ENCODE peak calls at places on chromosomes 16 and 17, in five cellular contexts. K is GM12878, Y is endothelial cell of umbilical vein, O is body of pancreas, M is ovary. Q is an unnamed sample.

GRCh38 chr17:54860617-54861468 is 39.8 kb upstream of the TOM1L1 start:
- DNase-seq in O (no peak), Y (no peak), M (no peak), K (no peak), Q (no peak)

GRCh38 chr16:23974223-23974622 is 138.4 kb downstream of the PRKCB start:
- DNase-seq in Y (no peak), M (no peak), O (no peak), K (no peak), Q (no peak)

GRCh38 chr16:89052824-89053724 is 40.6 kb upstream of the ACSF3 start:
- DNase-seq in Y (no peak), O (no peak), M (no peak), K (no peak), Q (no peak)

GRCh38 chr17:74566132-74566753 is 1.1 kb downstream of the CD300H start:
- DNase-seq in K (no peak), O (peak; percentile 40), M (no peak), Y (peak; percentile 5), Q (no peak)

GRCh38 chr17:14827394-14827793 is 437.7 kb downstream of the PMP22 start:
- DNase-seq in Y (no peak), K (no peak), M (no peak), O (no peak), Q (no peak)

GRCh38 chr17:8818047-8818446 is 18.9 kb upstream of the MFSD6L start:
- DNase-seq in Y (no peak), K (no peak), O (no peak), M (no peak), Q (no peak)

GRCh38 chr16:89574681-89575246 is 794 bp upstream of the CPNE7 start:
- DNase-seq in O (peak; percentile 51), Y (peak; percentile 63), K (no peak), M (no peak), Q (no peak)

GRCh38 chr17:50212121-50212843 is 10.9 kb upstream of the COL1A1 start:
- DNase-seq in O (no peak), M (peak; percentile 73), K (no peak), Y (no peak), Q (peak; percentile 96)

DNA sequence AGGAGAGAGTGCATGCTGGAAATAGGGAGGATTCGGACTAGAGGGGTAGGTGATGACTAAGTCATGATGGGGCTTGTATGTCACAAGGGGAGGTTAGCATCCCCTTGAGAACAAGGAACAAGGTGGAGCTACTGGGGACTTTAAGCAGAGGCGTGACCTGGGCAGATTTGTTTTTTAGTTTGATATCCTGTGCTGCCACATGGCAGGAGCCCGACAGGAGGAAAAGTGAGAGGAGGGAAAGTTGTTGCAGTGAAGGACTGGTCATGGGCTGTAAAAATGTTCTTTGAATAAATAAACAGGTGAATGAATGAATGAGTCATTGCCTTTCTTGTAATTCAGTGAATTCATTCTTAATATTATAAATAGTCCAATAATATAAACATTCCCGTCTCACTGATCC is 365.1 kb upstream of the CDH5 start:
- DNase-seq in K (no peak), O (no peak), M (no peak), Y (no peak), Q (no peak)
- H3K27ac ChIP-seq in K (no peak overlapping the region), O (no peak overlapping the region), M (no peak overlapping the region), Y (no peak overlapping the region), Q (no peak overlapping the region)

DNA sequence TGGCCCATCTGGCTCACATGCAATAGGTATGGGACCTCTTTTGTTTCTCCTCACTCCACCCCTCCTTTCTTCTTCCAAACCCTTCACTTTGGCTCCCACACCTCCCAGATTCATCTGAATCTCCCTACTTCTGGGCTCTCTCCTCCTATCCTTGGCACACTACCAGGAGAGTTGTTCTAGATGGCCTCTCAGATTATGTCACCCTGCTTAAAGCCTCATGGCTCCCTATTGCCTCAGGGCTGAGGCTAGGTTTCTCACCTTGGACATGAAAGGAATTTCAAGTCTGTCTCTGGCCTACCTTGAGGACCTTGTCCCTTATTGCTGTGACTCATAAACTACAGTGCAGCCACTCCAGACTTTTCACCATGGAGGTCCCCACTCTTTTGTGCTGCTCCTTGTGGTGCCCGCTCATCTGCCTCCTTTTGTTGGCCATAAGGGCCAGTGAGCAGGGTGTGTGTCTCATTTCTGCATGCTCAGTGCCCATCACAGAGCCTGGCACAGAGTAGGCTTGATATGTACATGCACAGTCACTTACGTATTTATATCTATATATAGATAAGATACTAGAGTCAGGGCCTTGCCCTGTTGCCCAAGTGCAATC is 1.0 kb upstream of the MFAP4 start:
- DNase-seq in Y (no peak), K (no peak), M (no peak), O (no peak), Q (no peak)
- H3K4me1 ChIP-seq in Y (no peaks in the 10 kb centered on the region), K (no peaks in the 10 kb centered on the region), M (peaks cover 45% of the 10 kb centered on the region), O (no peaks in the 10 kb centered on the region), Q (peaks cover 73% of the 10 kb centered on the region)

GRCh38 chr16:30417447-30418349 is 10.3 kb downstream of the ZNF771 start:
- DNase-seq in Y (peak; percentile 96), M (peak; percentile 75), O (peak; percentile 92), K (peak; percentile 84), Q (no peak)
- TF ChIP-seq POLR2A in Y (peak; percentile 42), M (no peak), O (peak; percentile 76), K (peak; percentile 84), Q (no peak)

GRCh38 chr17:82239401-82239925 is 10.6 kb downstream of the SLC16A3 start:
- DNase-seq in Y (no peak), M (peak; percentile 11), K (no peak), O (no peak), Q (no peak)

GRCh38 chr17:82237083-82237745 is 8.4 kb downstream of the SLC16A3 start:
- DNase-seq in K (no peak), M (peak; percentile 40), O (peak; percentile 50), Y (no peak), Q (no peak)

GRCh38 chr17:82237746-82238561 is 9.1 kb downstream of the SLC16A3 start:
- DNase-seq in O (no peak), K (no peak), Y (no peak), M (peak; percentile 28), Q (no peak)

GRCh38 chr17:82239926-82240505 is 11.2 kb downstream of the SLC16A3 start:
- DNase-seq in Y (no peak), O (peak; percentile 58), K (no peak), M (peak; percentile 19), Q (no peak)

DNA sequence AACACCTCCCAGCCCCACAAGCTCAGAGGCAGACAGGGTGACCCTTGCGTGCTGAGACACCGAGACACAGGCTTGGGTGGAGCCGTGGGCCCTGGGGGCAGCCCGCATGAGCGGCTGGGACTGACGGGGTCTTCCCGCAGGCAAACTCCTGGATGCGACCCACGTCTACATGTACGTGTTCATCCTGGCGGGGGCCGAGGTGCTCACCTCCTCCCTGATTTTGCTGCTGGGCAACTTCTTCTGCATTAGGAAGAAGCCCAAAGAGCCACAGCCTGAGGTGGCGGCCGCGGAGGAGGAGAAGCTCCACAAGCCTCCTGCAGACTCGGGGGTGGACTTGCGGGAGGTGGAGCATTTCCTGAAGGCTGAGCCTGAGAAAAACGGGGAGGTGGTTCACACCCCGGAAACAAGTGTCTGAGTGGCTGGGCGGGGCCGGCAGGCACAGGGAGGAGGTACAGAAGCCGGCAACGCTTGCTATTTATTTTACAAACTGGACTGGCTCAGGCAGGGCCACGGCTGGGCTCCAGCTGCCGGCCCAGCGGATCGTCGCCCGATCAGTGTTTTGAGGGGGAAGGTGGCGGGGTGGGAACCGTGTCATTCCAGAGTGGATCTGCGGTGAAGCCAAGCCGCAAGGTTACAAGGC is 9.8 kb downstream of the SLC16A3 start:
- DNase-seq in O (peak; percentile 68), M (peak; percentile 80), K (no peak), Y (no peak), Q (no peak)
- H3K27ac ChIP-seq in O (peak overlapping the region; percentile 30), M (no peak overlapping the region), K (peak overlapping the region; percentile 48), Y (no peak overlapping the region), Q (peak overlapping the region; percentile 85)

DNA sequence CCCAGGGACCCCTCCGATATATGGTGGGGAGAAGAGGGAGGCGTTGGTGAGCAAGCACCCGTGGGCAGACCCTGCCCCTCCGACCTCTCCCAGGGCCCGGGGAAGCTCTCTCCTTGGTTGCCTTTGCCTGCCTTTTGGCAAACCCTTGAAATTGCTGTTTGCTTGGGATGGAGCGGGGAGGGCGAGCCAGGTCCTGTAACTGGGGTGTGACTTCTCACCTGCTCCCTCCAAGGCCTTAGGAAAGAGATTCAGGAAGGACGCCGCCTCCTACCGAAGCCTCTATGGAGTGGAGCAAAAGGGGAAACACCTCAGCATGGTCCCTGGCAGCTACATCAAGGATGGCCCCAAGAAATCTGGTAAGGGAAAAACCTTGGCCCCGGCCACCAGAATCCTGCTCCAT is 4.6 kb downstream of the C16orf78 start:
- DNase-seq in K (no peak), O (no peak), Y (no peak), M (no peak), Q (no peak)
- H3K4me1 ChIP-seq in K (no peaks in the 10 kb centered on the region), O (no peaks in the 10 kb centered on the region), Y (no peaks in the 10 kb centered on the region), M (no peaks in the 10 kb centered on the region), Q (no peaks in the 10 kb centered on the region)

DNA sequence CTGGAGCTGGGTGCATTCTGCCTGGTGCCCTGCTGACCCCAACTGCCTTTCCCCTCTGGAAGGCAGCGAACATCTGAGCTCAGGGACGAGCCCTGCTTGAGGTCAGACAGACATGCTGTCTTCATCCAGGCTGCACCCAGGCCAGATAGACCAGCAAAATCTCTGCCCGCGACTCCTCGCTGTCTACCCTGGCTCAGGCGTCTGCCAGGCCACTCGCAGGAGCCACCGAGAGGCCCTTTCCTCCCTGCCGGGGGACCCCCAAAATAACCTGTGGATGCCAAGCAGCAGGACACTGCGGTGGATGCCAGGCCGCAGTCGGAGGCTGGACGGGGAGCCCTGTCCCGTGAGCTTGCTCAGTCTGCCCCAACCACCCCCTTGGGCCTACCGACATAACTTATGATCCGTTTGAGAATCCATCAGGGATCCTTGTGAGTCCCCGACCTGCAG is 3.3 kb upstream of the SLC25A10 start:
- DNase-seq in O (no peak), K (no peak), M (no peak), Y (no peak), Q (no peak)
- TF ChIP-seq POLR2A in O (no peak), K (peak; percentile 6), M (no peak), Y (peak; percentile 16), Q (no peak)

GRCh38 chr17:68809148-68809547 is 146.0 kb downstream of the ABCA8 start:
- DNase-seq in M (no peak), K (no peak), Y (no peak), O (no peak), Q (no peak)

GRCh38 chr17:68807998-68808772 is 147.0 kb downstream of the ABCA8 start:
- DNase-seq in Y (no peak), M (no peak), O (no peak), K (no peak), Q (no peak)

DNA sequence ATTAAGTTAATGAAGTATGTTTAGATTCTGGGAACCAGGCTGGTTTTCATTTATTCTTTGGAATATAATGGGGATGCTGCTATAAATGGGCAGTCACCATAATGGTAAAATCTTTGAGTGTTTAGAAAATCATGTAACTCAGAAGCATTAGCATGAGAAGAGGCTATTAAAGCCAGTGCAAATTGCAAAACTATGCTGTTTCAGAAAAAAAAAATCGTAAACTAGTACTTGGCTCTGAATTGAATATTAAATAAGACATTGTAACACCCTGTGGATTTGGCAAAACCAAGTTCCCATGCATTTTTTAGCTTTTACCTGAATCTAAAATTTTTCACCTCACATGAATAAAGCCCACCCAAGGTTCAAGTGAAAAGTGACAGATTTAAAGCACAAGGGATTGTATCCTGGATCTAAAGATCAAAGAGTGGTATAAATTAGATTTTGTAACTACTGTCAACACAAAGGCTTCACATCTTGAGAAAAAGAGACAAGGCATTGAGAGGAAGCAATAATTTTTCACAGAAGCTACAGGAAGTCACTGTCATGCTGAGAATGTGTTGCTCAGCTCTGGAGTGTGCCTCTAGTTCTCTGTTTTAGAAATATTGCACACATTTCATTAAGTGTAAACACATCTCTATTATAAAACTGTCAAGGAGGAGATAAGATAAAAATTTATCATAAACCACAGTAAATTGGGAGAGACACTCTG is 142.2 kb downstream of the ABCA8 start:
- DNase-seq in Y (peak; percentile 18), M (no peak), K (no peak), O (no peak), Q (no peak)
- H3K27ac ChIP-seq in Y (no peak overlapping the region), M (no peak overlapping the region), K (no peak overlapping the region), O (no peak overlapping the region), Q (no peak overlapping the region)